ENCODE peak calls at places on chromosome 13, in ten cellular contexts. W is coronary artery; T is fibroblast of the aortic adventitia; H is left ventricle myocardium superior; L is foreskin keratinocyte; M is NT2/D1; B is activated CD8-positive, alpha-beta T cell treated with anti-CD3 and anti-CD28 coated beads, Interleukin-2, amount 10 ng/mL, durations not matched to agents 7 days and 5 days; Q is stimulated activated CD8-positive, alpha-beta memory T cell treated with anti-CD3 and anti-CD28 coated beads, Interleukin-12 subunit alpha, Interleukin-12 subunit beta, amount 100 ng/mL, for 1 hour; P is activated CD4-positive, CD25-positive, alpha-beta regulatory T cell treated with anti-CD3 and anti-CD28 coated beads, Interleukin-2, amount 50 U/mL, for 16 hours; C is Right ventricle myocardium superior. R is an unnamed sample.

GRCh38 chr13:99227331-99227900 is 26.8 kb downstream of the UBAC2 start:
- DNase-seq in W (no peak), T (no peak), H (no peak), L (no peak), M (no peak), B (no peak), Q (no peak), P (no peak), C (no peak), R (no peak)

GRCh38 chr13:101455863-101456262 is 3.4 kb downstream of the ITGBL1 start:
- DNase-seq in W (no peak), T (peak; percentile 95), H (no peak), L (peak; percentile 94), M (no peak), B (no peak), Q (no peak), P (no peak), C (no peak), R (no peak)

GRCh38 chr13:61109741-61110140 is 305.9 kb downstream of the PCDH20 start:
- DNase-seq in W (no peak), T (no peak), H (no peak), L (peak; percentile 78), M (no peak), B (no peak), Q (no peak), P (no peak), C (no peak), R (no peak)

GRCh38 chr13:106391271-106391670 is 144.2 kb downstream of the EFNB2 start:
- DNase-seq in W (no peak), T (no peak), H (no peak), L (no peak), M (no peak), B (no peak), Q (no peak), P (no peak), C (no peak), R (no peak)

GRCh38 chr13:97145057-97145456 is 77.1 kb upstream of the MBNL2 start:
- DNase-seq in W (no peak), T (no peak), H (no peak), L (no peak), M (no peak), B (no peak), Q (no peak), P (no peak), C (no peak), R (no peak)

GRCh38 chr13:70960841-70961443 is 852.7 kb upstream of the KLHL1 start:
- DNase-seq in W (no peak), T (peak; percentile 2), H (no peak), L (peak; percentile 11), M (no peak), B (peak; percentile 21), Q (no peak), P (no peak), C (no peak), R (no peak)

GRCh38 chr13:29583073-29583785 is 12.3 kb downstream of the SLC7A1 start:
- DNase-seq in W (no peak), T (peak; percentile 37), H (no peak), L (peak; percentile 68), M (no peak), B (no peak), Q (no peak), P (no peak), C (no peak), R (no peak)

GRCh38 chr13:71242191-71242590 is 624.8 kb downstream of the DACH1 start:
- DNase-seq in W (no peak), T (no peak), H (peak; percentile 28), L (no peak), M (no peak), B (no peak), Q (no peak), P (no peak), C (peak; percentile 39), R (no peak)

R was measured in GM06990.